ENCODE peak calls at places on chromosomes 16 and 17, in nine cellular contexts. U is T-helper 17 cell; P is fibroblast of gingiva; R is RWPE1; M is ELR; W is HCEC 1CT; I is NCI-H146; X is glutamatergic neuron; S is stimulated activated naive CD4-positive, alpha-beta T cell. N is an unnamed sample.

GRCh38 chr16:6066601-6067000 is 969.0 kb upstream of the EEF2KMT start:
- DNase-seq in X (peak; percentile 15), U (no peak), I (no peak), W (no peak), R (no peak), P (no peak), S (no peak), M (no peak), N (no peak)

GRCh38 chr17:50087246-50087911 is 7.8 kb upstream of the PDK2 start:
- DNase-seq in R (peak; percentile 60), X (peak; percentile 86), P (peak; percentile 62), W (peak; percentile 69), I (peak; percentile 66), S (peak; percentile 40), U (peak; percentile 61), M (peak; percentile 87), N (peak; percentile 65)

GRCh38 chr17:44248220-44248529 is 19.8 kb downstream of the SLC4A1 start:
- DNase-seq in S (no peak), M (no peak), U (no peak), W (no peak), R (no peak), P (no peak), I (no peak), X (no peak), N (no peak)

GRCh38 chr16:61150351-61150750 is 885.9 kb downstream of the CDH8 start:
- DNase-seq in X (no peak), U (no peak), I (no peak), S (no peak), R (no peak), P (no peak), W (no peak), M (no peak), N (no peak)

GRCh38 chr16:10992797-10993196 is 48.4 kb downstream of the CLEC16A start:
- DNase-seq in I (no peak), U (no peak), X (no peak), W (peak; percentile 92), M (peak; percentile 91), R (peak; percentile 92), P (peak; percentile 51), S (no peak), N (no peak)

GRCh38 chr16:31706925-31707324 is 166.7 kb upstream of the ZNF267 start:
- DNase-seq in X (no peak), M (no peak), I (no peak), U (no peak), R (no peak), P (no peak), W (no peak), S (no peak), N (no peak)

GRCh38 chr17:69884361-69884760 is 190.7 kb upstream of the KCNJ16 start:
- DNase-seq in W (no peak), S (no peak), P (peak; percentile 59), U (no peak), X (no peak), R (no peak), M (no peak), I (no peak), N (no peak)

GRCh38 chr16:7086842-7087616 is 245.6 kb upstream of the RBFOX1 start:
- DNase-seq in X (peak; percentile 72), P (no peak), W (no peak), S (no peak), M (no peak), I (peak; percentile 43), R (no peak), U (no peak), N (no peak)

GRCh38 chr16:78543066-78543465 is 443.6 kb downstream of the WWOX start:
- DNase-seq in P (no peak), U (no peak), I (no peak), X (peak; percentile 37), M (no peak), W (no peak), S (no peak), R (no peak), N (no peak)

N was measured in mucosa of gallbladder.